ENCODE peak calls at places on chromosomes 12 and 14, in four cellular contexts. One of them, this sample, is unnamed.

GRCh38 chr12:98002887-98003493 is 512.4 kb upstream of the TMPO start:
- DNase-seq in amniotic epithelial cell: peak; percentile 15
- DNase-seq in coronary artery: no peak
- DNase-seq in GM23248: peak; percentile 39
- DNase-seq in this sample: no peak

GRCh38 chr12:121089031-121089812 is 43.5 kb upstream of the P2RX7 start:
- DNase-seq in amniotic epithelial cell: peak; percentile 7
- DNase-seq in coronary artery: no peak
- DNase-seq in GM23248: no peak
- DNase-seq in this sample: peak; percentile 75

GRCh38 chr14:72528059-72528950 is 365.6 kb downstream of the DPF3 start:
- DNase-seq in amniotic epithelial cell: peak; percentile 70
- DNase-seq in coronary artery: no peak
- DNase-seq in GM23248: peak; percentile 68
- DNase-seq in this sample: no peak

GRCh38 chr12:128268348-128268725 is 1.4 kb downstream of the TMEM132C start:
- DNase-seq in amniotic epithelial cell: no peak
- DNase-seq in coronary artery: no peak
- DNase-seq in GM23248: no peak
- DNase-seq in this sample: no peak

GRCh38 chr14:93137864-93138263 is 22.1 kb upstream of the ITPK1 start:
- DNase-seq in amniotic epithelial cell: no peak
- DNase-seq in coronary artery: no peak
- DNase-seq in GM23248: peak; percentile 38
- DNase-seq in this sample: no peak

GRCh38 chr14:44941591-44941990 is 20.2 kb downstream of the KLHL28 start:
- DNase-seq in amniotic epithelial cell: no peak
- DNase-seq in coronary artery: no peak
- DNase-seq in GM23248: peak; percentile 37
- DNase-seq in this sample: no peak

GRCh38 chr14:33692762-33693161 is 258.1 kb downstream of the EGLN3 start:
- DNase-seq in amniotic epithelial cell: peak; percentile 84
- DNase-seq in coronary artery: no peak
- DNase-seq in GM23248: peak; percentile 80
- DNase-seq in this sample: no peak

GRCh38 chr14:35879141-35879648 is 53.1 kb downstream of the BRMS1L start:
- DNase-seq in amniotic epithelial cell: peak; percentile 42
- DNase-seq in coronary artery: no peak
- DNase-seq in GM23248: peak; percentile 49
- DNase-seq in this sample: no peak

GRCh38 chr14:91244501-91244901 is at the start of gene GPR68:
- DNase-seq in amniotic epithelial cell: peak; percentile 53
- DNase-seq in coronary artery: no peak
- DNase-seq in GM23248: peak; percentile 92
- DNase-seq in this sample: no peak

GRCh38 chr14:81269100-81269978 is 48.6 kb upstream of the GTF2A1 start:
- DNase-seq in amniotic epithelial cell: peak; percentile 65
- DNase-seq in coronary artery: no peak
- DNase-seq in GM23248: peak; percentile 75
- DNase-seq in this sample: no peak

This sample was measured in osteocyte.